ENCODE peak calls at places on chromosomes 6 and 20, in five cellular contexts. C is SIG-M5, S is NCI-H1105, Y is GM23248, N is cardiac fibroblast. Q is an unnamed sample.

GRCh38 chr6:43989556-43990248 is 137.6 kb downstream of the MRPL14 start:
- DNase-seq in C (no peak), S (no peak), Y (no peak), N (no peak), Q (no peak)

GRCh38 chr6:106098383-106099234 is 12.5 kb downstream of the PRDM1 start:
- DNase-seq in C (no peak), S (peak), Y (peak), N (peak), Q (no peak)

GRCh38 chr20:57505991-57506390 is 18.9 kb downstream of the CTCFL start:
- DNase-seq in C (no peak), S (peak), Y (no peak), N (no peak), Q (no peak)

GRCh38 chr6:101614774-101615173 is 221.3 kb downstream of the GRIK2 start:
- DNase-seq in C (no peak), S (no peak), Y (peak), N (peak), Q (peak)

GRCh38 chr6:124226396-124226795 is 422.7 kb downstream of the NKAIN2 start:
- DNase-seq in C (no peak), S (no peak), Y (no peak), N (peak), Q (no peak)

GRCh38 chr20:49268600-49269365 is 9.1 kb downstream of the ZNFX1 start:
- DNase-seq in C (no peak), S (no peak), Y (peak), N (peak), Q (no peak)

GRCh38 chr20:63522981-63523611 is 2.5 kb downstream of the PPDPF start:
- DNase-seq in C (no peak), S (no peak), Y (no peak), N (no peak), Q (no peak)

GRCh38 chr20:58542411-58543095 is 27.4 kb upstream of the APCDD1L start:
- DNase-seq in C (no peak), S (no peak), Y (peak), N (peak), Q (peak)

GRCh38 chr20:60453847-60454246 is 495.6 kb downstream of the CDH26 start:
- DNase-seq in C (no peak), S (no peak), Y (no peak), N (no peak), Q (no peak)

Q was measured in RCC 7860.